ENCODE peak calls at places on chromosomes 1 and 21, in five cellular contexts. X is CD4-positive, CD25-positive, alpha-beta regulatory T cell; N is effector memory CD4-positive, alpha-beta T cell; A is tibial artery; Y is aorta. K is an unnamed sample.

GRCh38 chr1:165355977-165356811 is at the start of gene LMX1A:
- DNase-seq in X (no peak), N (no peak), A (no peak), Y (no peak), K (no peak)

GRCh38 chr1:93874025-93874651 is 4.9 kb downstream of the DNTTIP2 start:
- DNase-seq in X (peak), N (no peak), A (no peak), Y (no peak), K (no peak)

GRCh38 chr1:85504417-85504816 is 39.5 kb upstream of the DDAH1 start:
- DNase-seq in X (no peak), N (no peak), A (no peak), Y (no peak), K (no peak)

GRCh38 chr1:60765204-60765603 is 317.2 kb upstream of the NFIA start:
- DNase-seq in X (no peak), N (no peak), A (no peak), Y (no peak), K (peak)

GRCh38 chr1:212557739-212558664 is 50.6 kb upstream of the ATF3 start:
- DNase-seq in X (no peak), N (no peak), A (peak), Y (peak), K (no peak)

GRCh38 chr1:91924146-91924545 is 25.1 kb upstream of the BRDT start:
- DNase-seq in X (no peak), N (no peak), A (no peak), Y (no peak), K (no peak)

GRCh38 chr1:3211996-3212395 is 143.0 kb downstream of the PRDM16 start:
- DNase-seq in X (no peak), N (no peak), A (no peak), Y (no peak), K (no peak)

GRCh38 chr1:201254625-201255469 is 28.5 kb upstream of the PKP1 start:
- DNase-seq in X (peak), N (no peak), A (no peak), Y (peak), K (peak)

GRCh38 chr1:162550925-162551324 is 10.6 kb upstream of the UAP1 start:
- DNase-seq in X (no peak), N (no peak), A (no peak), Y (no peak), K (no peak)

GRCh38 chr1:205933672-205934618 is 9.3 kb downstream of the SLC26A9 start:
- DNase-seq in X (no peak), N (no peak), A (no peak), Y (peak), K (no peak)

GRCh38 chr1:7975212-7975865 is 13.8 kb downstream of the PARK7 start:
- DNase-seq in X (peak), N (no peak), A (peak), Y (peak), K (no peak)

GRCh38 chr21:44349416-44349846 is 4.0 kb upstream of the TRPM2 start:
- DNase-seq in X (no peak), N (no peak), A (no peak), Y (peak), K (no peak)

GRCh38 chr1:107875689-107876088 is 89.3 kb downstream of the VAV3 start:
- DNase-seq in X (no peak), N (no peak), A (no peak), Y (no peak), K (no peak)

GRCh38 chr1:72369358-72369757 is 87.0 kb upstream of the NEGR1 start:
- DNase-seq in X (no peak), N (no peak), A (no peak), Y (no peak), K (peak)

GRCh38 chr21:36790616-36791015 is 91.7 kb downstream of the SIM2 start:
- DNase-seq in X (no peak), N (no peak), A (no peak), Y (no peak), K (no peak)
- H3K27ac ChIP-seq in X (no peak), N (no peak), A (no peak), Y (no peak), K (no peak)

DNA sequence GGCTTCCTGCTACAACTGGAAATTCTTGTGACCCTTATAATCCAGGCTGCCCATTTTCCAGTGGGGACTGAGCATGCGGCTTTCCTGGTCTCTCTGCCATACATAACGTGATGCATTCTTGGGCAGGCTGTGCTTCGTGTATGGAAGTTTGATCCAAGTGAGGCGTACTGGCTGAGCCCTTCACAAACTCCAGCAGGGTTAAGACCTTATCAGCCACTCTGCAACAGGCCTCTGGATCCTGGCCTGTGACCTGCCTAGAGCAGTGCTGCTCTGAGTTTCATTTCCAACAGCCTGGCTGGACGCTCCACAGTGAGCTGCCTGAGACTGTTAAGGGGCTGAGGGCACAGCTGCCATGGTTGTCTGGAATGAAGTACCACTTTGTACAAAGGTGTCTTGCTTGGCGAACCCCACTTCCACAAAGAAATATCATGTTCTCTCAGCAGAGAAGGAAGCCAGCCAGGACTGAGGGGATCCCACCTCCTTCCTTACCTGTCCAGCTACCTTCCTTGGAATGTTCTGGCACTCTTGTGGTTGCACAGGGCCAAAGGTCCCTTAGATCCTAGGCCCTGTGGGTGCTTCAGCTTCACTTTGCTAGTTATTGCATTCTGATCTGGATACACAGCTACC is 28.5 kb upstream of the XPR1 start:
- DNase-seq in X (no peak), N (no peak), A (no peak), Y (no peak), K (no peak)
- H3K4me3 ChIP-seq in X (no peak), N (no peak), A (no peak), Y (no peak), K (no peak)

GRCh38 chr1:234544094-234544579 is 65.2 kb upstream of the TARBP1 start:
- DNase-seq in X (peak), N (no peak), A (peak), Y (peak), K (no peak)
- H3K27ac ChIP-seq in X (no peak), N (no peak), A (peak), Y (no peak), K (no peak)

GRCh38 chr1:45552309-45552708 is 1.7 kb downstream of the AKR1A1 start:
- DNase-seq in X (no peak), N (no peak), A (no peak), Y (peak), K (peak)
- H3K4me3 ChIP-seq in X (no peak), N (no peak), A (no peak), Y (no peak), K (no peak)

GRCh38 chr1:119743776-119744597 is 24.7 kb downstream of the HMGCS2 start:
- DNase-seq in X (peak), N (no peak), A (no peak), Y (no peak), K (peak)
- H3K27ac ChIP-seq in X (no peak), N (no peak), A (peak), Y (no peak), K (no peak)

DNA sequence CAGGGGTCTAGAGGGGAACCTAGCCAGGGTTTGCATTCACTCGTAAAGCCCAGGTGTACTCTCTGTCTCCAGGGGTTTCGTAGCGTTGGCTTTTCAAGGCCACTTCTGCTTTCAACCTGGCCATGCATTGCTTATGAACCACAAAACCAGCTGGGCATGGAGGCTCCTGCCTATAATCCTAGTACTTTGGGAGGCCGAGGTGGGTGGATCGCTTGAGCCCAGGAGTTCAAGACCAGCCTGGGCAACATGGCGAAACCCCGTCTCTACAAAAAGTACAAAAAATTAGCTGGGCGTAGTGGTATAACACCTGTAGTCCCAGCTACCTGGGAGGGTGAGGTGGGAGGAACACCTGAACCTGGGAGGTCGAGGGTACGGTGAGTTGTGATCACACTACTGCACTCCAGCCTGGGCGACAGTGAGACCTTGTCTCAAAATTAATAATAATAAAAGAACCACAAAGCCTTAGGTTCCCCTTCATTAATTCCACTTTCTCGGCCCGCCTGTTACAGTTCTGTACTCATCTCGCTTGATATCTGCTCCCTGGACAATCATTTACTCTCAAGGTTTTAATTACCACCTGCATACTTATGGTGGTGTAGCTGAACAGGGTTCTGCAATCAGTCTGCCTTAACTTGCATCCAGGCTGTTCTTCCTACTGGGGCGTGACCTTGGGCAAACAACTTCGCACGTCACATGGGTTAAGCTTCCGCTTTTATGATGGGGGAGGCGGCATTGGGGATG is 6.1 kb downstream of the SLC16A4 start:
- DNase-seq in X (no peak), N (no peak), A (no peak), Y (no peak), K (no peak)
- H3K4me3 ChIP-seq in X (no peak), N (no peak), A (no peak), Y (no peak), K (no peak)

GRCh38 chr1:36182734-36183133 is 26.8 kb downstream of the MAP7D1 start:
- DNase-seq in X (no peak), N (no peak), A (no peak), Y (no peak), K (no peak)
- H3K27ac ChIP-seq in X (no peak), N (no peak), A (peak), Y (no peak), K (no peak)

GRCh38 chr1:236288620-236288976 is 6.8 kb upstream of the ERO1B start:
- DNase-seq in X (no peak), N (no peak), A (no peak), Y (no peak), K (no peak)
- H3K4me3 ChIP-seq in X (no peak), N (no peak), A (no peak), Y (no peak), K (no peak)